ENCODE peak calls at places on chromosomes 3 and 15, in seven cellular contexts. A is RPMI7951, X is HS-27A, N is ureter, O is HuH-7.5, J is mucosa of descending colon, M is neural crest cell. G is an unnamed sample.

GRCh38 chr15:74365619-74366445 is 1.6 kb downstream of the CYP11A1 start:
- DNase-seq in A (no peak), M (peak; percentile 43), X (no peak), N (no peak), J (no peak), O (no peak), G (no peak)

GRCh38 chr3:58519668-58520402 is 17.2 kb downstream of the ACOX2 start:
- DNase-seq in O (no peak), N (no peak), M (no peak), A (no peak), J (no peak), X (no peak), G (no peak)

GRCh38 chr15:78685157-78685830 is 44.3 kb upstream of the CHRNB4 start:
- DNase-seq in A (no peak), N (peak; percentile 32), J (no peak), O (no peak), X (no peak), M (no peak), G (no peak)

GRCh38 chr3:60948488-60948887 is 302.8 kb downstream of the FHIT start:
- DNase-seq in M (no peak), N (no peak), J (no peak), X (no peak), O (no peak), A (peak; percentile 36), G (no peak)

GRCh38 chr3:13822042-13822441 is 57.8 kb downstream of the WNT7A start:
- DNase-seq in M (no peak), A (peak; percentile 84), J (no peak), N (no peak), X (peak; percentile 40), O (no peak), G (no peak)

GRCh38 chr15:63369766-63370165 is 11.9 kb downstream of the CA12 start:
- DNase-seq in N (no peak), M (no peak), J (no peak), A (peak; percentile 21), X (no peak), O (no peak), G (no peak)

GRCh38 chr15:69342460-69343076 is 43.9 kb downstream of the PAQR5 start:
- DNase-seq in N (no peak), A (no peak), X (no peak), M (no peak), J (no peak), O (no peak), G (no peak)

GRCh38 chr15:98804057-98804380 is 155.7 kb downstream of the IGF1R start:
- DNase-seq in A (no peak), O (no peak), X (no peak), N (no peak), M (no peak), J (no peak), G (no peak)

GRCh38 chr3:132071043-132071442 is 36.2 kb upstream of the CPNE4 start:
- DNase-seq in O (no peak), M (no peak), J (no peak), X (no peak), A (no peak), N (no peak), G (no peak)

GRCh38 chr15:52780172-52780980 is 9.8 kb downstream of the ONECUT1 start:
- DNase-seq in X (peak; percentile 36), A (peak; percentile 56), O (no peak), J (peak; percentile 74), M (peak; percentile 81), N (no peak), G (peak; percentile 60)

G was measured in small intestine.